ENCODE peak calls at places on chromosomes 4 and X, in nine cellular contexts. One of them, this sample, is unnamed.

GRCh38 chrX:48600226-48600625 is 2.9 kb downstream of the WDR13 start:
- DNase-seq in T1000: no peak
- DNase-seq in NCI-H345: no peak
- DNase-seq in renal cortical epithelial cell: no peak
- DNase-seq in HCEC 1CT: no peak
- DNase-seq in lower leg skin: no peak
- DNase-seq in ovary: no peak
- DNase-seq in NCI-H2029: no peak
- DNase-seq in GM04503: no peak
- DNase-seq in this sample: no peak

GRCh38 chr4:140875751-140876389 is 119.7 kb upstream of the TBC1D9 start:
- DNase-seq in T1000: no peak
- DNase-seq in NCI-H345: peak; percentile 57
- DNase-seq in renal cortical epithelial cell: no peak
- DNase-seq in HCEC 1CT: no peak
- DNase-seq in lower leg skin: no peak
- DNase-seq in ovary: no peak
- DNase-seq in NCI-H2029: no peak
- DNase-seq in GM04503: no peak
- DNase-seq in this sample: no peak

GRCh38 chrX:143788265-143788664 is 67.7 kb upstream of the SPANXN2 start:
- DNase-seq in T1000: no peak
- DNase-seq in NCI-H345: peak; percentile 3
- DNase-seq in renal cortical epithelial cell: peak; percentile 39
- DNase-seq in HCEC 1CT: peak; percentile 20
- DNase-seq in lower leg skin: no peak
- DNase-seq in ovary: no peak
- DNase-seq in NCI-H2029: no peak
- DNase-seq in GM04503: no peak
- DNase-seq in this sample: no peak

GRCh38 chr4:7646384-7647061 is 211.8 kb upstream of the PSAPL1 start:
- DNase-seq in T1000: no peak
- DNase-seq in NCI-H345: no peak
- DNase-seq in renal cortical epithelial cell: no peak
- DNase-seq in HCEC 1CT: no peak
- DNase-seq in lower leg skin: no peak
- DNase-seq in ovary: no peak
- DNase-seq in NCI-H2029: no peak
- DNase-seq in GM04503: no peak
- DNase-seq in this sample: no peak

GRCh38 chrX:153055827-153056748 is at the start of gene PNMA3:
- DNase-seq in T1000: no peak
- DNase-seq in NCI-H345: no peak
- DNase-seq in renal cortical epithelial cell: no peak
- DNase-seq in HCEC 1CT: no peak
- DNase-seq in lower leg skin: no peak
- DNase-seq in ovary: no peak
- DNase-seq in NCI-H2029: no peak
- DNase-seq in GM04503: no peak
- DNase-seq in this sample: no peak

GRCh38 chr4:176837176-176837915 is 44.6 kb upstream of the VEGFC start:
- DNase-seq in T1000: no peak
- DNase-seq in NCI-H345: no peak
- DNase-seq in renal cortical epithelial cell: peak; percentile 51
- DNase-seq in HCEC 1CT: no peak
- DNase-seq in lower leg skin: no peak
- DNase-seq in ovary: no peak
- DNase-seq in NCI-H2029: no peak
- DNase-seq in GM04503: no peak
- DNase-seq in this sample: no peak

GRCh38 chr4:5361968-5362367 is 310.7 kb downstream of the STK32B start:
- DNase-seq in T1000: no peak
- DNase-seq in NCI-H345: no peak
- DNase-seq in renal cortical epithelial cell: no peak
- DNase-seq in HCEC 1CT: no peak
- DNase-seq in lower leg skin: no peak
- DNase-seq in ovary: no peak
- DNase-seq in NCI-H2029: no peak
- DNase-seq in GM04503: no peak
- DNase-seq in this sample: no peak

GRCh38 chr4:140928880-140929279 is 172.7 kb upstream of the TBC1D9 start:
- DNase-seq in T1000: peak; percentile 14
- DNase-seq in NCI-H345: no peak
- DNase-seq in renal cortical epithelial cell: no peak
- DNase-seq in HCEC 1CT: no peak
- DNase-seq in lower leg skin: no peak
- DNase-seq in ovary: no peak
- DNase-seq in NCI-H2029: no peak
- DNase-seq in GM04503: peak; percentile 53
- DNase-seq in this sample: no peak

GRCh38 chr4:88448905-88449689 is 7.8 kb upstream of the HERC5 start:
- DNase-seq in T1000: no peak
- DNase-seq in NCI-H345: no peak
- DNase-seq in renal cortical epithelial cell: no peak
- DNase-seq in HCEC 1CT: no peak
- DNase-seq in lower leg skin: no peak
- DNase-seq in ovary: no peak
- DNase-seq in NCI-H2029: no peak
- DNase-seq in GM04503: no peak
- DNase-seq in this sample: no peak

GRCh38 chr4:2015008-2015407 is 6.2 kb upstream of the NELFA start:
- DNase-seq in T1000: no peak
- DNase-seq in NCI-H345: no peak
- DNase-seq in renal cortical epithelial cell: no peak
- DNase-seq in HCEC 1CT: no peak
- DNase-seq in lower leg skin: no peak
- DNase-seq in ovary: no peak
- DNase-seq in NCI-H2029: no peak
- DNase-seq in GM04503: no peak
- DNase-seq in this sample: no peak

GRCh38 chrX:153420851-153421599 is 9.8 kb downstream of the ZFP92 start:
- DNase-seq in T1000: no peak
- DNase-seq in NCI-H345: no peak
- DNase-seq in renal cortical epithelial cell: no peak
- DNase-seq in HCEC 1CT: no peak
- DNase-seq in lower leg skin: no peak
- DNase-seq in ovary: no peak
- DNase-seq in NCI-H2029: no peak
- DNase-seq in GM04503: no peak
- DNase-seq in this sample: peak; percentile 9

GRCh38 chrX:109782994-109783711 is 50.1 kb upstream of the ACSL4 start:
- DNase-seq in T1000: no peak
- DNase-seq in NCI-H345: no peak
- DNase-seq in renal cortical epithelial cell: peak; percentile 15
- DNase-seq in HCEC 1CT: no peak
- DNase-seq in lower leg skin: no peak
- DNase-seq in ovary: no peak
- DNase-seq in NCI-H2029: no peak
- DNase-seq in GM04503: no peak
- DNase-seq in this sample: no peak

GRCh38 chrX:30795981-30796958 is 92.8 kb downstream of the TAB3 start:
- DNase-seq in T1000: no peak
- DNase-seq in NCI-H345: no peak
- DNase-seq in renal cortical epithelial cell: no peak
- DNase-seq in HCEC 1CT: no peak
- DNase-seq in lower leg skin: peak; percentile 31
- DNase-seq in ovary: no peak
- DNase-seq in NCI-H2029: no peak
- DNase-seq in GM04503: no peak
- DNase-seq in this sample: no peak

GRCh38 chr4:109313168-109314133 is 11.0 kb upstream of the COL25A1 start:
- DNase-seq in T1000: no peak
- DNase-seq in NCI-H345: no peak
- DNase-seq in renal cortical epithelial cell: no peak
- DNase-seq in HCEC 1CT: no peak
- DNase-seq in lower leg skin: no peak
- DNase-seq in ovary: no peak
- DNase-seq in NCI-H2029: no peak
- DNase-seq in GM04503: no peak
- DNase-seq in this sample: no peak

GRCh38 chr4:162111078-162111477 is 52.7 kb downstream of the FSTL5 start:
- DNase-seq in T1000: no peak
- DNase-seq in NCI-H345: no peak
- DNase-seq in renal cortical epithelial cell: no peak
- DNase-seq in HCEC 1CT: no peak
- DNase-seq in lower leg skin: no peak
- DNase-seq in ovary: no peak
- DNase-seq in NCI-H2029: no peak
- DNase-seq in GM04503: no peak
- DNase-seq in this sample: no peak

GRCh38 chrX:10039821-10040793 is 72.9 kb downstream of the CLDN34 start:
- DNase-seq in T1000: no peak
- DNase-seq in NCI-H345: no peak
- DNase-seq in renal cortical epithelial cell: peak; percentile 76
- DNase-seq in HCEC 1CT: peak; percentile 47
- DNase-seq in lower leg skin: peak; percentile 39
- DNase-seq in ovary: no peak
- DNase-seq in NCI-H2029: no peak
- DNase-seq in GM04503: no peak
- DNase-seq in this sample: no peak

GRCh38 chr4:121728066-121728465 is 31.3 kb upstream of the ANXA5 start:
- DNase-seq in T1000: peak; percentile 55
- DNase-seq in NCI-H345: no peak
- DNase-seq in renal cortical epithelial cell: peak; percentile 69
- DNase-seq in HCEC 1CT: peak; percentile 64
- DNase-seq in lower leg skin: no peak
- DNase-seq in ovary: no peak
- DNase-seq in NCI-H2029: no peak
- DNase-seq in GM04503: peak; percentile 99
- DNase-seq in this sample: no peak

GRCh38 chrX:47217121-47217851 is 1.2 kb upstream of the CDK16 start:
- DNase-seq in T1000: no peak
- DNase-seq in NCI-H345: no peak
- DNase-seq in renal cortical epithelial cell: peak; percentile 46
- DNase-seq in HCEC 1CT: peak; percentile 45
- DNase-seq in lower leg skin: peak; percentile 85
- DNase-seq in ovary: peak; percentile 56
- DNase-seq in NCI-H2029: peak; percentile 47
- DNase-seq in GM04503: no peak
- DNase-seq in this sample: peak; percentile 76

GRCh38 chr4:8921465-8921864 is 49.8 kb upstream of the HMX1 start:
- DNase-seq in T1000: no peak
- DNase-seq in NCI-H345: no peak
- DNase-seq in renal cortical epithelial cell: no peak
- DNase-seq in HCEC 1CT: no peak
- DNase-seq in lower leg skin: peak; percentile 42
- DNase-seq in ovary: no peak
- DNase-seq in NCI-H2029: no peak
- DNase-seq in GM04503: no peak
- DNase-seq in this sample: peak; percentile 2

GRCh38 chrX:129961180-129962083 is 21.0 kb upstream of the BCORL1 start:
- DNase-seq in T1000: no peak
- DNase-seq in NCI-H345: peak; percentile 58
- DNase-seq in renal cortical epithelial cell: peak; percentile 33
- DNase-seq in HCEC 1CT: no peak
- DNase-seq in lower leg skin: peak; percentile 92
- DNase-seq in ovary: no peak
- DNase-seq in NCI-H2029: peak; percentile 61
- DNase-seq in GM04503: no peak
- DNase-seq in this sample: peak; percentile 70

GRCh38 chr4:22179124-22179874 is 230.7 kb upstream of the KCNIP4 start:
- DNase-seq in T1000: peak; percentile 80
- DNase-seq in NCI-H345: no peak
- DNase-seq in renal cortical epithelial cell: peak; percentile 89
- DNase-seq in HCEC 1CT: peak; percentile 84
- DNase-seq in lower leg skin: no peak
- DNase-seq in ovary: no peak
- DNase-seq in NCI-H2029: no peak
- DNase-seq in GM04503: peak; percentile 81
- DNase-seq in this sample: no peak

GRCh38 chr4:182246401-182247205 is 3.4 kb downstream of the TENM3 start:
- DNase-seq in T1000: no peak
- DNase-seq in NCI-H345: no peak
- DNase-seq in renal cortical epithelial cell: no peak
- DNase-seq in HCEC 1CT: no peak
- DNase-seq in lower leg skin: peak; percentile 77
- DNase-seq in ovary: no peak
- DNase-seq in NCI-H2029: no peak
- DNase-seq in GM04503: no peak
- DNase-seq in this sample: no peak

GRCh38 chrX:101051153-101051548 is 760 bp downstream of the TRMT2B start:
- DNase-seq in T1000: no peak
- DNase-seq in NCI-H345: no peak
- DNase-seq in renal cortical epithelial cell: no peak
- DNase-seq in HCEC 1CT: no peak
- DNase-seq in lower leg skin: no peak
- DNase-seq in ovary: peak; percentile 32
- DNase-seq in NCI-H2029: no peak
- DNase-seq in GM04503: no peak
- DNase-seq in this sample: no peak

GRCh38 chr4:124953059-124953850 is 240.7 kb upstream of the ANKRD50 start:
- DNase-seq in T1000: no peak
- DNase-seq in NCI-H345: no peak
- DNase-seq in renal cortical epithelial cell: peak; percentile 77
- DNase-seq in HCEC 1CT: peak; percentile 74
- DNase-seq in lower leg skin: no peak
- DNase-seq in ovary: no peak
- DNase-seq in NCI-H2029: no peak
- DNase-seq in GM04503: peak; percentile 34
- DNase-seq in this sample: no peak

GRCh38 chr4:84952776-84953175 is 13.7 kb downstream of the WDFY3 start:
- DNase-seq in T1000: no peak
- DNase-seq in NCI-H345: no peak
- DNase-seq in renal cortical epithelial cell: peak; percentile 46
- DNase-seq in HCEC 1CT: no peak
- DNase-seq in lower leg skin: no peak
- DNase-seq in ovary: no peak
- DNase-seq in NCI-H2029: no peak
- DNase-seq in GM04503: no peak
- DNase-seq in this sample: no peak

GRCh38 chr4:89071311-89071710 is 14.3 kb upstream of the FAM13A start:
- DNase-seq in T1000: no peak
- DNase-seq in NCI-H345: no peak
- DNase-seq in renal cortical epithelial cell: no peak
- DNase-seq in HCEC 1CT: no peak
- DNase-seq in lower leg skin: no peak
- DNase-seq in ovary: no peak
- DNase-seq in NCI-H2029: no peak
- DNase-seq in GM04503: no peak
- DNase-seq in this sample: no peak

GRCh38 chr4:15501941-15502340 is 32.3 kb downstream of the CC2D2A start:
- DNase-seq in T1000: no peak
- DNase-seq in NCI-H345: no peak
- DNase-seq in renal cortical epithelial cell: no peak
- DNase-seq in HCEC 1CT: no peak
- DNase-seq in lower leg skin: no peak
- DNase-seq in ovary: no peak
- DNase-seq in NCI-H2029: no peak
- DNase-seq in GM04503: no peak
- DNase-seq in this sample: no peak

GRCh38 chrX:47540754-47541538 is 20.1 kb upstream of the ARAF start:
- DNase-seq in T1000: peak; percentile 43
- DNase-seq in NCI-H345: peak; percentile 86
- DNase-seq in renal cortical epithelial cell: peak; percentile 92
- DNase-seq in HCEC 1CT: peak; percentile 87
- DNase-seq in lower leg skin: peak; percentile 88
- DNase-seq in ovary: peak; percentile 72
- DNase-seq in NCI-H2029: peak; percentile 81
- DNase-seq in GM04503: peak; percentile 72
- DNase-seq in this sample: peak; percentile 67

GRCh38 chrX:97027384-97027922 is 143.7 kb downstream of the RPA4 start:
- DNase-seq in T1000: no peak
- DNase-seq in NCI-H345: peak; percentile 89
- DNase-seq in renal cortical epithelial cell: no peak
- DNase-seq in HCEC 1CT: no peak
- DNase-seq in lower leg skin: no peak
- DNase-seq in ovary: no peak
- DNase-seq in NCI-H2029: peak; percentile 41
- DNase-seq in GM04503: no peak
- DNase-seq in this sample: no peak

GRCh38 chr4:1501754-1502500 is 95.7 kb upstream of the NKX1-1 start:
- DNase-seq in T1000: no peak
- DNase-seq in NCI-H345: no peak
- DNase-seq in renal cortical epithelial cell: no peak
- DNase-seq in HCEC 1CT: no peak
- DNase-seq in lower leg skin: peak; percentile 62
- DNase-seq in ovary: peak; percentile 21
- DNase-seq in NCI-H2029: no peak
- DNase-seq in GM04503: no peak
- DNase-seq in this sample: no peak

GRCh38 chr4:37555324-37555723 is 130.9 kb downstream of the RELL1 start:
- DNase-seq in T1000: no peak
- DNase-seq in NCI-H345: no peak
- DNase-seq in renal cortical epithelial cell: no peak
- DNase-seq in HCEC 1CT: no peak
- DNase-seq in lower leg skin: no peak
- DNase-seq in ovary: no peak
- DNase-seq in NCI-H2029: no peak
- DNase-seq in GM04503: no peak
- DNase-seq in this sample: no peak